ENCODE peak calls at places on chromosomes 13 and 19, in eight cellular contexts. A is left lung, F is AG10803, K is GM06990, Q is GM12865, V is WERI-Rb-1, I is astrocyte of the spinal cord, L is foreskin fibroblast. G is an unnamed sample.

GRCh38 chr19:46226438-46226973 is 3.0 kb upstream of the IGFL1 start:
- DNase-seq in A (no peak), F (no peak), K (no peak), Q (no peak), V (no peak), I (no peak), L (no peak), G (no peak)

GRCh38 chr19:48152552-48152951 is 17.6 kb downstream of the LIG1 start:
- DNase-seq in A (no peak), F (peak), K (no peak), Q (peak), V (peak), I (peak), L (peak), G (peak)

GRCh38 chr19:18439025-18439909 is 1.3 kb upstream of the ISYNA1 start:
- DNase-seq in A (no peak), F (peak), K (no peak), Q (no peak), V (no peak), I (no peak), L (peak), G (peak)

GRCh38 chr19:591099-591958 is 1.6 kb downstream of the HCN2 start:
- DNase-seq in A (no peak), F (no peak), K (no peak), Q (no peak), V (no peak), I (no peak), L (peak), G (peak)

GRCh38 chr19:32346901-32347300 is 1.5 kb downstream of the ZNF507 start:
- DNase-seq in A (no peak), F (no peak), K (no peak), Q (no peak), V (no peak), I (no peak), L (no peak), G (no peak)

GRCh38 chr13:41289463-41289881 is 21.6 kb upstream of the NAA16 start:
- DNase-seq in A (no peak), F (peak), K (no peak), Q (no peak), V (no peak), I (no peak), L (no peak), G (no peak)

GRCh38 chr13:35723061-35723461 is 246.6 kb upstream of the MAB21L1 start:
- DNase-seq in A (no peak), F (peak), K (no peak), Q (no peak), V (no peak), I (no peak), L (peak), G (peak)

GRCh38 chr13:26220575-26220974 is 1.5 kb downstream of the RNF6 start:
- DNase-seq in A (no peak), F (peak), K (no peak), Q (no peak), V (no peak), I (peak), L (peak), G (peak)

GRCh38 chr13:59641758-59642157 is 522.0 kb downstream of the DIAPH3 start:
- DNase-seq in A (no peak), F (peak), K (no peak), Q (no peak), V (no peak), I (no peak), L (no peak), G (peak)

GRCh38 chr13:36475468-36475867 is 43.2 kb downstream of the CCNA1 start:
- DNase-seq in A (no peak), F (no peak), K (no peak), Q (no peak), V (peak), I (no peak), L (peak), G (peak)

GRCh38 chr19:57830071-57830602 is at the start of gene ZNF587B:
- DNase-seq in A (no peak), F (no peak), K (peak), Q (no peak), V (peak), I (peak), L (peak), G (peak)

GRCh38 chr13:113456116-113456702 is 2.9 kb upstream of the ADPRHL1 start:
- DNase-seq in A (no peak), F (no peak), K (no peak), Q (no peak), V (peak), I (no peak), L (no peak), G (no peak)

GRCh38 chr19:9791552-9792181 is 23.1 kb upstream of the ZNF846 start:
- DNase-seq in A (peak), F (peak), K (peak), Q (peak), V (peak), I (peak), L (peak), G (peak)

GRCh38 chr13:73090116-73090811 is 31.5 kb downstream of the KLF5 start:
- DNase-seq in A (peak), F (peak), K (no peak), Q (peak), V (no peak), I (peak), L (peak), G (peak)

GRCh38 chr19:40921005-40921897 is 39.2 kb upstream of the CYP2A7 start:
- DNase-seq in A (peak), F (no peak), K (no peak), Q (no peak), V (no peak), I (no peak), L (peak), G (peak)

GRCh38 chr19:44890366-44891015 is 563 bp upstream of the TOMM40 start:
- DNase-seq in A (no peak), F (peak), K (peak), Q (no peak), V (peak), I (peak), L (peak), G (peak)

GRCh38 chr13:27794921-27795717 is 2.8 kb downstream of the GSX1 start:
- DNase-seq in A (no peak), F (no peak), K (no peak), Q (no peak), V (no peak), I (no peak), L (no peak), G (no peak)
- H3K4me3 ChIP-seq in A (no peak), F (no peak), K (no peak), Q (no peak), V (no peak), I (no peak), L (no peak), G (no peak)

GRCh38 chr13:80341098-80341701 is at the start of gene SPRY2:
- DNase-seq in A (peak), F (peak), K (peak), Q (peak), V (peak), I (peak), L (peak), G (peak)
- TF ChIP-seq CTCF in A (no peak), F (no peak), K (no peak), Q (no peak), V (no peak), I (no peak), L (no peak), G (peak)

GRCh38 chr19:7358102-7358597 is 9.4 kb downstream of the ARHGEF18 start:
- DNase-seq in A (no peak), F (no peak), K (no peak), Q (no peak), V (no peak), I (no peak), L (no peak), G (no peak)

GRCh38 chr19:7356899-7357627 is 8.3 kb downstream of the ARHGEF18 start:
- DNase-seq in A (no peak), F (no peak), K (no peak), Q (no peak), V (no peak), I (no peak), L (no peak), G (no peak)

GRCh38 chr19:7351861-7352260 is 3.1 kb downstream of the ARHGEF18 start:
- DNase-seq in A (no peak), F (no peak), K (no peak), Q (no peak), V (no peak), I (no peak), L (no peak), G (no peak)

GRCh38 chr19:7355871-7356270 is 7.1 kb downstream of the ARHGEF18 start:
- DNase-seq in A (no peak), F (no peak), K (no peak), Q (no peak), V (no peak), I (no peak), L (no peak), G (no peak)

GRCh38 chr19:7355151-7355845 is 6.6 kb downstream of the ARHGEF18 start:
- DNase-seq in A (no peak), F (peak), K (no peak), Q (no peak), V (no peak), I (no peak), L (peak), G (no peak)
- H3K4me3 ChIP-seq in A (no peak), F (no peak), K (no peak), Q (no peak), V (no peak), I (no peak), L (no peak), G (no peak)

GRCh38 chr13:78660130-78660857 is 1.3 kb upstream of the OBI1 start:
- DNase-seq in A (no peak), F (peak), K (peak), Q (peak), V (no peak), I (no peak), L (peak), G (peak)
- TF ChIP-seq CTCF in A (no peak), F (peak), K (no peak), Q (no peak), V (no peak), I (no peak), L (no peak), G (no peak)